ENCODE peak calls at places on chromosomes 3 and 15, in ten cellular contexts. M is AG04450; S is fibroblast of lung; B is CD8-positive, alpha-beta T cell; Y is cardiac muscle cell; R is lower lobe of right lung; G is mucosa of descending colon; E is kidney; F is endothelial cell; U is AG09309. C is an unnamed sample.

GRCh38 chr3:32401541-32402052 is 9.9 kb downstream of the CMTM7 start:
- DNase-seq in G (peak; percentile 85), B (peak; percentile 81), M (no peak), S (peak; percentile 82), E (peak; percentile 94), Y (peak; percentile 49), U (no peak), R (peak; percentile 82), F (peak; percentile 87), C (no peak)

GRCh38 chr3:64260391-64260790 is 35.1 kb upstream of the PRICKLE2 start:
- DNase-seq in B (no peak), R (no peak), F (no peak), S (peak; percentile 20), U (no peak), Y (no peak), E (no peak), G (no peak), M (peak; percentile 23), C (no peak)

GRCh38 chr3:197028711-197029510 is 706 bp downstream of the MELTF start:
- DNase-seq in B (no peak), M (no peak), F (no peak), E (no peak), S (no peak), Y (no peak), R (no peak), G (peak; percentile 58), U (no peak), C (no peak)

GRCh38 chr3:52679811-52680210 is 5.9 kb downstream of the PBRM1 start:
- DNase-seq in U (no peak), G (no peak), S (no peak), B (no peak), F (no peak), M (no peak), E (no peak), Y (no peak), R (no peak), C (no peak)

GRCh38 chr15:31279221-31280036 is 47.2 kb upstream of the KLF13 start:
- DNase-seq in G (no peak), U (no peak), Y (no peak), E (peak; percentile 43), R (no peak), S (no peak), M (no peak), B (no peak), F (no peak), C (no peak)

GRCh38 chr15:47756872-47757271 is 39.6 kb downstream of the SEMA6D start:
- DNase-seq in R (no peak), G (no peak), B (no peak), Y (no peak), M (peak; percentile 44), S (peak; percentile 89), F (no peak), E (no peak), U (peak; percentile 48), C (peak; percentile 26)

GRCh38 chr15:84034831-84035753 is 200.5 kb upstream of the GOLGA6L4 start:
- DNase-seq in B (no peak), G (no peak), M (peak; percentile 7), E (no peak), Y (peak; percentile 51), R (no peak), F (peak; percentile 20), U (no peak), S (peak; percentile 38), C (no peak)

GRCh38 chr3:142844339-142844977 is 44.4 kb downstream of the PCOLCE2 start:
- DNase-seq in F (no peak), G (no peak), U (peak; percentile 28), B (no peak), S (peak; percentile 62), Y (peak; percentile 15), R (no peak), E (no peak), M (no peak), C (no peak)

GRCh38 chr3:100875239-100875638 is 118.0 kb downstream of the ABI3BP start:
- DNase-seq in S (peak; percentile 83), B (no peak), M (no peak), G (peak; percentile 47), R (no peak), F (no peak), Y (no peak), E (peak; percentile 48), U (peak; percentile 32), C (no peak)

GRCh38 chr3:24237971-24238767 is 256.5 kb downstream of the THRB start:
- DNase-seq in M (peak; percentile 76), S (peak; percentile 96), G (no peak), F (peak; percentile 56), E (no peak), R (no peak), Y (peak; percentile 68), U (peak; percentile 94), B (no peak), C (peak; percentile 95)

GRCh38 chr3:107067421-107067820 is 309.8 kb upstream of the CCDC54 start:
- DNase-seq in U (no peak), G (no peak), S (no peak), F (no peak), B (no peak), E (no peak), R (no peak), M (no peak), Y (no peak), C (no peak)

GRCh38 chr15:51137024-51137423 is 42.3 kb upstream of the TNFAIP8L3 start:
- DNase-seq in S (no peak), E (no peak), M (no peak), G (no peak), B (no peak), U (no peak), F (no peak), Y (no peak), R (no peak), C (no peak)

GRCh38 chr3:155809181-155809580 is 3.1 kb upstream of the C3orf33 start:
- DNase-seq in M (no peak), R (no peak), E (no peak), S (peak; percentile 13), G (no peak), Y (no peak), B (no peak), F (no peak), U (no peak), C (no peak)

GRCh38 chr15:79680721-79681120 is 216.1 kb downstream of the MTHFS start:
- DNase-seq in G (no peak), R (no peak), M (peak; percentile 46), Y (no peak), F (no peak), S (peak; percentile 88), U (peak; percentile 41), B (no peak), E (no peak), C (peak; percentile 52)

GRCh38 chr15:45064386-45064785 is 41.4 kb downstream of the SORD start:
- DNase-seq in G (no peak), S (peak; percentile 42), E (no peak), M (peak; percentile 6), B (no peak), F (no peak), Y (no peak), R (no peak), U (no peak), C (no peak)

GRCh38 chr3:62554264-62554799 is 181.0 kb upstream of the FEZF2 start:
- DNase-seq in S (no peak), Y (no peak), R (no peak), F (peak; percentile 20), G (no peak), M (no peak), B (no peak), E (no peak), U (no peak), C (no peak)
- TF ChIP-seq CTCF in S (peak; percentile 25), Y (peak; percentile 28), R (no peak), F (peak; percentile 22), G (no peak), M (peak; percentile 34), B (no peak), E (no peak), U (peak; percentile 34), C (peak; percentile 36)

GRCh38 chr3:138594935-138595259 is 837 bp upstream of the CEP70 start:
- DNase-seq in E (no peak), M (no peak), Y (no peak), U (no peak), R (no peak), G (no peak), B (no peak), F (no peak), S (no peak), C (no peak)
- TF ChIP-seq CTCF in E (no peak), M (no peak), Y (no peak), U (no peak), R (peak; percentile 10), G (no peak), B (peak; percentile 41), F (no peak), S (no peak), C (no peak)

DNA sequence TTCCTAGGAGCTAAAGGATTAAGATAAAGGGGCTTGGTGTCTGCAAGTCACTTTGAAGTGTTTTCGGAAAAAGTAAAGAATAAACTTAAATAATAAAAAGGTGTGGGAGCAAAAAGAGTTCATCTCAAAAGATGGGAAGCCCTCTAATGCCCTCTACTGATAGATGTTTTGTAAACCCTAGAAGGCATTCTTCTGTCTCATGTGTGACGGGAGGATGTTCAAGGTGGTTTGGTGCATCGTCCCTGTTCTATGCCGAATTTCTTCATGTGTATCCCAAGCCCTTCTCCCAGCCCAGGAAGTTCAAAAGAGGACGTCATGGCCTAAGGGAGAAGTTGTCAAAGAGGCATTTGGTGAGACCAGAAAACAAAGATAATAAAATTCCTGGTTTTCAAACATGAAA is 37.2 kb downstream of the CCK start:
- DNase-seq in S (no peak), Y (no peak), B (no peak), G (no peak), F (no peak), M (no peak), R (no peak), E (no peak), U (no peak), C (no peak)
- TF ChIP-seq CTCF in S (no peak), Y (peak; percentile 16), B (peak; percentile 19), G (no peak), F (no peak), M (peak; percentile 40), R (no peak), E (no peak), U (peak; percentile 19), C (peak; percentile 23)

DNA sequence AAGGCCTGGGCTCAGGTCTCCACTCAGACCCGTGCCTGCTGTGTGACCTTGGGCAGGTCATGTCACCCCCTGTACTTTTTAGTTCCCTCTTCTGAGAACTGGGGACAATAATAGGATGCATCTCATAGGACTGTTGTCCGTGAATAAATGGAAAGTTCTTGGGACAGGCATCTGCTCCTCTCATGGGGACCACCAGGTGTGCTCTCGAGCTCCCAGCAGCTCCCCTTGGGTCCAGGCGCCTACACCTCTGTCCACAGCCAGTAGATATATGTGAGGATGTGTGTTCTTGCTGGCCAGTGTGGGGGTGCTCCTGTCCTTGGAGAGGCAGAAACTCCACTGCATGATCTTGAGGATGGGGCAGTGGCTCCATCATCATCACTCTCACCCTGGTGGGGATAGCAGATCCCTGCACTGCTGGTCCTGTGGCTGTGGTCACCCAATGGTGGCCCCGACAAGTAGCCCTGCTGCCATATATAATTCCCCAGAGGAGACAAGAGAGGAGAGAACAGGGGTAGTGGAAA is 257.6 kb upstream of the TLE3 start:
- DNase-seq in R (no peak), E (no peak), G (no peak), U (no peak), S (no peak), Y (no peak), F (no peak), B (peak; percentile 46), M (no peak), C (no peak)
- TF ChIP-seq CTCF in R (no peak), E (no peak), G (no peak), U (no peak), S (peak; percentile 7), Y (peak; percentile 24), F (peak; percentile 19), B (no peak), M (no peak), C (peak; percentile 16)

C was measured in BJ.